ENCODE peak calls at places on chromosomes 6 and 20, in six cellular contexts. T is HCT116, E is A549, V is heart left ventricle, R is right lobe of liver, B is body of pancreas. F is an unnamed sample.

GRCh38 chr20:57055345-57055744 is 211.1 kb downstream of the BMP7 start:
- ATAC-seq in T (no peak), E (no peak), V (no peak), R (no peak), B (no peak), F (no peak)

GRCh38 chr6:37142047-37142614 is 27.8 kb upstream of the PIM1 start:
- ATAC-seq in T (no peak), E (no peak), V (no peak), R (no peak), B (no peak), F (no peak)

GRCh38 chr6:157123245-157123644 is 200.1 kb downstream of the TMEM242 start:
- ATAC-seq in T (no peak), E (no peak), V (peak), R (no peak), B (no peak), F (no peak)

GRCh38 chr20:62838511-62838910 is 21.7 kb downstream of the COL9A3 start:
- ATAC-seq in T (no peak), E (no peak), V (no peak), R (peak), B (no peak), F (no peak)

GRCh38 chr6:11276911-11277274 is 44.4 kb upstream of the NEDD9 start:
- ATAC-seq in T (no peak), E (no peak), V (no peak), R (no peak), B (no peak), F (no peak)

GRCh38 chr20:15378151-15378550 is 1040.7 kb upstream of the FLRT3 start:
- ATAC-seq in T (no peak), E (no peak), V (no peak), R (no peak), B (no peak), F (no peak)

GRCh38 chr6:145096846-145097245 is 638.5 kb downstream of the EPM2A start:
- ATAC-seq in T (no peak), E (no peak), V (peak), R (no peak), B (no peak), F (no peak)

GRCh38 chr6:158322724-158323560 is 10.7 kb downstream of the TULP4 start:
- ATAC-seq in T (peak), E (peak), V (peak), R (peak), B (peak), F (no peak)

GRCh38 chr6:161163466-161164181 is 110.2 kb downstream of the AGPAT4 start:
- ATAC-seq in T (no peak), E (no peak), V (no peak), R (no peak), B (no peak), F (no peak)

GRCh38 chr6:127303917-127304316 is 37.3 kb downstream of the RNF146 start:
- ATAC-seq in T (peak), E (no peak), V (no peak), R (peak), B (no peak), F (no peak)

GRCh38 chr6:36209606-36210005 is 13.1 kb downstream of the BRPF3 start:
- ATAC-seq in T (no peak), E (no peak), V (no peak), R (no peak), B (no peak), F (no peak)

GRCh38 chr20:42688576-42688975 is 501.1 kb downstream of the PTPRT start:
- ATAC-seq in T (no peak), E (no peak), V (no peak), R (no peak), B (no peak), F (no peak)

GRCh38 chr6:145086197-145086596 is 649.1 kb downstream of the EPM2A start:
- ATAC-seq in T (no peak), E (no peak), V (no peak), R (no peak), B (no peak), F (peak)

GRCh38 chr6:132858750-132859149 is 44.4 kb downstream of the RPS12 start:
- ATAC-seq in T (no peak), E (no peak), V (no peak), R (no peak), B (no peak), F (no peak)

GRCh38 chr6:29943053-29943966 is 978 bp downstream of the HLA-A start:
- ATAC-seq in T (no peak), E (no peak), V (peak), R (peak), B (peak), F (peak)

GRCh38 chr6:26743157-26743821 is 83.7 kb upstream of the ZNF322 start:
- ATAC-seq in T (peak), E (peak), V (no peak), R (no peak), B (no peak), F (no peak)

GRCh38 chr6:56708810-56709597 is 66.3 kb upstream of the DST start:
- ATAC-seq in T (no peak), E (peak), V (peak), R (peak), B (peak), F (peak)

GRCh38 chr6:133699986-133700385 is 188.9 kb upstream of the TCF21 start:
- ATAC-seq in T (no peak), E (no peak), V (no peak), R (no peak), B (no peak), F (peak)

GRCh38 chr20:53077373-53078205 is 105.4 kb downstream of the TSHZ2 start:
- ATAC-seq in T (no peak), E (no peak), V (peak), R (peak), B (peak), F (peak)

GRCh38 chr20:18609741-18610140 is 21.9 kb downstream of the DTD1 start:
- ATAC-seq in T (no peak), E (no peak), V (no peak), R (no peak), B (no peak), F (no peak)

GRCh38 chr6:138372711-138373463 is 4.8 kb upstream of the SMIM28 start:
- ATAC-seq in T (peak), E (no peak), V (no peak), R (no peak), B (no peak), F (no peak)

GRCh38 chr6:28903686-28904085 is 20.1 kb downstream of the TRIM27 start:
- ATAC-seq in T (no peak), E (no peak), V (no peak), R (no peak), B (no peak), F (no peak)

GRCh38 chr20:32007787-32008616 is 2.2 kb upstream of the CCM2L start:
- ATAC-seq in T (no peak), E (no peak), V (peak), R (peak), B (peak), F (peak)

GRCh38 chr6:46410330-46410953 is 80.8 kb downstream of the RCAN2 start:
- ATAC-seq in T (peak), E (no peak), V (no peak), R (peak), B (peak), F (peak)

GRCh38 chr6:38039497-38039896 is 220.0 kb downstream of the ZFAND3 start:
- ATAC-seq in T (no peak), E (no peak), V (no peak), R (no peak), B (no peak), F (no peak)

GRCh38 chr6:113190170-113190569 is 667.0 kb upstream of the MARCKS start:
- ATAC-seq in T (peak), E (no peak), V (no peak), R (no peak), B (no peak), F (no peak)

GRCh38 chr20:31608256-31608980 is 3.3 kb downstream of the ID1 start:
- ATAC-seq in T (peak), E (peak), V (peak), R (peak), B (peak), F (peak)

GRCh38 chr6:10338151-10338550 is 76.7 kb downstream of the TFAP2A start:
- ATAC-seq in T (no peak), E (no peak), V (no peak), R (no peak), B (no peak), F (no peak)

DNA sequence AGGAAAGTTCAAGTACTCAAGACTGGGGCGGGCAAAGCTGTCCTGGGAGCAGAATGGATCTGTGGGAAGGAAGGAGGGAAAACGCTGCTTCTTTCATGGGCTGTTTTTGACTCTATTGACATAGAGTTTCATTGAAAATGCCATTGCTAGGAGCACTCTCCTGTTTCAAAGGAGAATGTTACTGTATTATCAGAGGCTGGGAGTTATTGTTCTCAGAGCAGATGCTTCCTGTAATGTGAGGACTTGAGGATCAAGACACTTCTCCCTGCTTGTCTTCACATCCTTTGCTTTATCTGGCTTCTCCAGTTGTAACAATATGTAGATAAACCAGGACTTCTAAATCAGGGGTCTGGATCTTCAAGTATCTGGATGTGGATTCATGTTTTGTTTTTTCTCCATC is 3.7 kb downstream of the CD109 start:
- ATAC-seq in T (no peak), E (no peak), V (no peak), R (no peak), B (no peak), F (no peak)
- TF ChIP-seq POLR2A in T (no peak), E (no peak), V (no peak), R (no peak), B (no peak), F (no peak)

DNA sequence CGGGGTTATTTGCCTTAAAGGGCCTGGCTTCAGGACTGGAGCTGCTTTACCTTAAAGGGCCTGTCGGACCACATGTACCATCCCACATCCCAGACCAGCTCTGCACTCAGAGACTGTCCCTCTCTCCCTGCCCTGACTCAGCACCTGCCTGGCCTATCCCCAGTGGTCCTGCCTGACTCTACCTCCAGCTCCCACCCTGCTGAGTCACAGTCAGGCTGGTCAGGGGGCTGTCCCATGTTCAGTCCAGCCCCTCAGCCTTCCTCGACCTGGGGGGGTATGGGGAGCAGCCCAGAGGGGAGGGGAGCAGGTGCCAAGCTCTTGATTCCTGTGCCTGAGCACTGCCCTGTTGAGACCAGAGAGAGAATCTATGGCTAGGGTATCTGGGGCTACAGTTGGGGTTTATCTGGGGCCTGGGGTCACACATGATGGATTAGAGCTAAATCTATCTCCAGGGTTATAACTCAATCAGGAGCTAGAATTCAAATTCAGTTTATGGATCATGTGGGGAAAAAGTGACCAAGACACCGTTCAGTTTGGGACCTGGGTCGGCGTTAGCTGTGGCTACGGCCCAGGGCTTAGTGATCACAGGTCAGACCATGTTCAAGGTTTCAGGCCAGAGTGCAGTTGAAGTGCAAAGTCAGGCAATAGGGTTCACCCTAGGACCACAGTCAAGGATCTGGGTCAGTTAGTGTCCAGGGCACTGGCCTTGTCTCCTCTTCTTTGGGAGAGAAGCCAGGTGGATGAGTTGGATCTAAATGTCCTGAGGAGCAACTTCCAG is 9.4 kb upstream of the TRIB3 start:
- ATAC-seq in T (no peak), E (peak), V (no peak), R (peak), B (no peak), F (no peak)
- H3K27ac ChIP-seq in T (peak), E (peak), V (no peak), R (peak), B (peak), F (peak)

DNA sequence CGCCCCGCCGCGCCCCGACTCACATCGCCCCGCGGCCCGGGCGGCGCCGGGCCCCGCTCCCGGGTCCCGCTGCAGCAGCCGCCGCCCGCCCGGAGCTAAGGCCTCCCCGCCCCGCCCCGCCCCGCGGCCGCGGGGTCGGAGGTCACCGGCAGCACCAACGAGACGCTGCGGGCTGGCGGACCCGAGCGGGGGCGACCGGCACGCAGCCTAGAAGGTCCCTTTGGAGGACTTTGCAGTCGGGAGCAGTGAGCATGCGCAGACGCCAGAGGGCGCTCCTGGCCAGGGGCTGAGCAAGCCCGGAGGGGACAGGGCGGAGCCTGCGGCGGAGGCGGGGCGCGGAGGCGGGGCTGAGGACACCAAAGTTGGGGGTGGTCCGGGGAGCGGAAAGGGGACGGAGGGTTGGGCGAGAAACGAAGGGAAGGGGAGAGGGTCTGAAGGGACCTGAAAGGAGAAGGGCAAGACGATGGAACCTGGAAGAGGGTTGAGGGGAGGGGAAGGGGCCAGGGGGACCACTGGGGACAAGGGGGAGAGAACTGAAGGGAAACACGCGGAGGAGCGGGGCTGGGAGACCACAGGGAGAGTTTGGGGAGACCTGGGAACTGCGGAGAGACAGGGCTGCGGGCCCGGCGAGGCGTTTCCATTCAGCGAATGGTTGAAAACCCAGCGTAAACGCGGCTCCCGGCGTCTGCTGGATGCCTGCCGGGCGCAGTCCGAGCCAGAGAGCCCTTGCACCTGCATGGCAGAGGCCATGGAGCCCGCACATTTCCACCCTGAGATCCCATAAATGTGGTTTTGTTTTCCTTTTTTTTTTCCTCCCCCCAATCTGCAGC is at the start of gene FRS3:
- ATAC-seq in T (peak), E (peak), V (peak), R (peak), B (peak), F (peak)
- TF ChIP-seq POLR2A in T (no peak), E (no peak), V (peak), R (peak), B (peak), F (peak)

GRCh38 chr20:35055445-35056276 is 36.9 kb downstream of the TRPC4AP start:
- ATAC-seq in T (no peak), E (no peak), V (peak), R (no peak), B (no peak), F (no peak)

GRCh38 chr20:35054804-35055203 is 37.8 kb downstream of the TRPC4AP start:
- ATAC-seq in T (no peak), E (no peak), V (no peak), R (no peak), B (no peak), F (no peak)

GRCh38 chr20:35048739-35049138 is 43.9 kb downstream of the TRPC4AP start:
- ATAC-seq in T (no peak), E (no peak), V (no peak), R (no peak), B (no peak), F (no peak)

DNA sequence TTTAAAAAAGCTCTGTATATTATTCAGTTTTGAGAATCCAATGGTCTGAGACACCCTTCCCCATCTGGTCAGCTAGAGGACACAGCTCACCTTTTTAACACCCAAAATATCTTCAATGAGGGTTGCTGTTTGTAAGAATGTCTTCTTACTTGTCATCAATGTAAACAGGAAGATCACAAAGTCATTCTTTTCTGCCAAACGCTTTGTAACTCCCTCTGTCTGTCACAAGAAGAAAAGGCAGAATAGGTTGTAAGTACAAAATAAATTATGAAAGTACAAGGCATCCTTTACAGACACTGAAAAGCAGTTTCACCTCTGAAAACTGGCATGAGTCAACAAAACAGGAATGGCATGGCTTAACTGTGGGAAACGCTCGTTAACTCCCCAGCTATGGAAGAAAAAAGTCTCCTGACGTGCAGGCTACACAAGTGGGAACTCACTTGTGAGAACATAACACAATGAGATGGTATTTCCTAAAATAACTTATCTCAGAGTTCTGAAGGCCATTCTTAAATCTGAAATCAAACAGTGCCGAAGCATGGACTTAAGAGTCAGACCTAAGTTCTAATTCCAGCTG is 42.7 kb downstream of the TRPC4AP start:
- ATAC-seq in T (no peak), E (no peak), V (peak), R (no peak), B (no peak), F (no peak)
- H3K27ac ChIP-seq in T (no peak), E (no peak), V (no peak), R (no peak), B (no peak), F (no peak)

GRCh38 chr6:3813918-3814317 is 35.3 kb upstream of the FAM50B start:
- ATAC-seq in T (no peak), E (no peak), V (no peak), R (no peak), B (no peak), F (no peak)

GRCh38 chr6:3813150-3813780 is 35.9 kb upstream of the FAM50B start:
- ATAC-seq in T (peak), E (peak), V (peak), R (peak), B (peak), F (peak)

GRCh38 chr6:3812596-3812995 is 36.6 kb upstream of the FAM50B start:
- ATAC-seq in T (no peak), E (no peak), V (no peak), R (no peak), B (no peak), F (no peak)

GRCh38 chr6:3816251-3816650 is 32.9 kb upstream of the FAM50B start:
- ATAC-seq in T (no peak), E (no peak), V (no peak), R (no peak), B (no peak), F (no peak)

DNA sequence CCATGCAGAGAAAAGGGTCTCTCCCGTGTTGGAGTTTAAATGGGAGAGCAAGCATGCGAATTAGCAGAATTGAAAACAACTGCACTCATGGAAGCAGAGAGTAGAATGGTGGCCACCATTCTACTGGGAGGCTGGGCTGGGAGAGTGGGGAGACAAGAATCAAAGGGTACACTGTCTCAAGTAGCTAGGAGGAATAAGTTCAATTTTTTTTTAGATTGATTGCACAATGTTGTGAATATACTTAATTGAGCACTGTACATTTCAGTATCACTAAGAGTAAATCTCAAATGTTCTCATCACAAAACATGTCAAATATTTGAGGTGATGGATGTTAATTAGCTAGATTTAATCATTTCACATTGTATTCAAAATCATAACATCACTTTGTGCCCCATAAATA is 34.6 kb upstream of the FAM50B start:
- ATAC-seq in T (no peak), E (no peak), V (no peak), R (no peak), B (no peak), F (no peak)
- TF ChIP-seq POLR2A in T (no peak), E (no peak), V (no peak), R (no peak), B (no peak), F (no peak)

DNA sequence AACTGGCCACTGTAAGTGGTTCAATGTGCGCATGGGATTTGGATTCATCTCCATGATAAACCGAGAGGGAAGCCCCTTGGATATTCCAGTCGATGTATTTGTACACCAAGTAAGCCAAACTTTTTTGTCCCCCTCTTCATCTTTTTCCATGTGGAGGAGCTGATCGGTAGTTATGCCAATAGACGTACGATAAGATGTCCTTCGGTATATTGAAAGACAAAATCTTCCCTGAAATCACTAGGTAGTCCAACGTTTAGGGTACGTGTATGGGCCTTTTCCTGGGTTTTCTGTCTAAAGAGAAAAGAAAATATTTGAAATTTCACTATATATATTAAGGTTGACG is 1.2 kb downstream of the LIN28B start:
- ATAC-seq in T (no peak), E (peak), V (no peak), R (no peak), B (no peak), F (no peak)
- H3K27ac ChIP-seq in T (no peak), E (peak), V (no peak), R (no peak), B (no peak), F (no peak)